ENCODE peak calls at places on chromosomes 11 and 22, in five cellular contexts. One of them, this sample, is unnamed.
A peak's percentile ranks its signal among the peaks of the same experiment; 100 is the strongest.

GRCh38 chr11:75891947-75892739 is 77.1 kb downstream of the UVRAG start:
- DNase-seq in activated CD4-positive, CD25-positive, alpha-beta regulatory T cell: no peak
- DNase-seq in A172: no peak
- DNase-seq in stomach: no peak
- DNase-seq in NCI-H510A treated with DMSO at 0.1 percent for 48 hours: no peak
- DNase-seq in this sample: no peak

GRCh38 chr22:31229402-31230140 is 17.5 kb downstream of the LIMK2 start:
- DNase-seq in activated CD4-positive, CD25-positive, alpha-beta regulatory T cell: no peak
- DNase-seq in A172: peak; percentile 43
- DNase-seq in stomach: peak; percentile 81
- DNase-seq in NCI-H510A treated with DMSO at 0.1 percent for 48 hours: no peak
- DNase-seq in this sample: no peak

GRCh38 chr11:122882809-122883681 is 486 bp downstream of the JHY start:
- DNase-seq in activated CD4-positive, CD25-positive, alpha-beta regulatory T cell: peak; percentile 14
- DNase-seq in A172: peak; percentile 34
- DNase-seq in stomach: peak; percentile 49
- DNase-seq in NCI-H510A treated with DMSO at 0.1 percent for 48 hours: no peak
- DNase-seq in this sample: peak; percentile 16

GRCh38 chr22:50318698-50319411 is 8.0 kb downstream of the DENND6B start:
- DNase-seq in activated CD4-positive, CD25-positive, alpha-beta regulatory T cell: no peak
- DNase-seq in A172: no peak
- DNase-seq in stomach: no peak
- DNase-seq in NCI-H510A treated with DMSO at 0.1 percent for 48 hours: no peak
- DNase-seq in this sample: no peak

GRCh38 chr11:11993814-11994213 is 14.6 kb downstream of the DKK3 start:
- DNase-seq in activated CD4-positive, CD25-positive, alpha-beta regulatory T cell: no peak
- DNase-seq in A172: peak; percentile 93
- DNase-seq in stomach: no peak
- DNase-seq in NCI-H510A treated with DMSO at 0.1 percent for 48 hours: no peak
- DNase-seq in this sample: no peak

GRCh38 chr22:42964994-42965699 is 49.8 kb downstream of the PACSIN2 start:
- DNase-seq in activated CD4-positive, CD25-positive, alpha-beta regulatory T cell: no peak
- DNase-seq in A172: peak; percentile 29
- DNase-seq in stomach: no peak
- DNase-seq in NCI-H510A treated with DMSO at 0.1 percent for 48 hours: peak; percentile 26
- DNase-seq in this sample: no peak

GRCh38 chr22:31537019-31537535 is 40.7 kb downstream of the SFI1 start:
- DNase-seq in activated CD4-positive, CD25-positive, alpha-beta regulatory T cell: no peak
- DNase-seq in A172: no peak
- DNase-seq in stomach: no peak
- DNase-seq in NCI-H510A treated with DMSO at 0.1 percent for 48 hours: no peak
- DNase-seq in this sample: no peak

GRCh38 chr11:35006389-35007128 is 90.1 kb downstream of the PDHX start:
- DNase-seq in activated CD4-positive, CD25-positive, alpha-beta regulatory T cell: no peak
- DNase-seq in A172: no peak
- DNase-seq in stomach: no peak
- DNase-seq in NCI-H510A treated with DMSO at 0.1 percent for 48 hours: no peak
- DNase-seq in this sample: no peak

GRCh38 chr11:33802414-33802950 is 28.2 kb upstream of the FBXO3 start:
- DNase-seq in activated CD4-positive, CD25-positive, alpha-beta regulatory T cell: no peak
- DNase-seq in A172: peak; percentile 90
- DNase-seq in stomach: peak; percentile 58
- DNase-seq in NCI-H510A treated with DMSO at 0.1 percent for 48 hours: peak; percentile 36
- DNase-seq in this sample: peak; percentile 75

GRCh38 chr22:42431401-42432019 is 693 bp downstream of the NFAM1 start:
- DNase-seq in activated CD4-positive, CD25-positive, alpha-beta regulatory T cell: no peak
- DNase-seq in A172: no peak
- DNase-seq in stomach: no peak
- DNase-seq in NCI-H510A treated with DMSO at 0.1 percent for 48 hours: no peak
- DNase-seq in this sample: no peak

GRCh38 chr22:49930128-49930527 is 11.7 kb downstream of the CRELD2 start:
- DNase-seq in activated CD4-positive, CD25-positive, alpha-beta regulatory T cell: no peak
- DNase-seq in A172: no peak
- DNase-seq in stomach: no peak
- DNase-seq in NCI-H510A treated with DMSO at 0.1 percent for 48 hours: no peak
- DNase-seq in this sample: no peak

GRCh38 chr11:115606223-115607220 is 102.3 kb upstream of the CADM1 start:
- DNase-seq in activated CD4-positive, CD25-positive, alpha-beta regulatory T cell: no peak
- DNase-seq in A172: no peak
- DNase-seq in stomach: peak; percentile 31
- DNase-seq in NCI-H510A treated with DMSO at 0.1 percent for 48 hours: no peak
- DNase-seq in this sample: no peak

GRCh38 chr11:59158206-59159068 is 13.5 kb upstream of the DTX4 start:
- DNase-seq in activated CD4-positive, CD25-positive, alpha-beta regulatory T cell: peak; percentile 27
- DNase-seq in A172: peak; percentile 45
- DNase-seq in stomach: peak; percentile 58
- DNase-seq in NCI-H510A treated with DMSO at 0.1 percent for 48 hours: peak; percentile 70
- DNase-seq in this sample: peak; percentile 68

GRCh38 chr22:50112151-50113118 is 22.6 kb downstream of the MOV10L1 start:
- DNase-seq in activated CD4-positive, CD25-positive, alpha-beta regulatory T cell: no peak
- DNase-seq in A172: peak; percentile 63
- DNase-seq in stomach: no peak
- DNase-seq in NCI-H510A treated with DMSO at 0.1 percent for 48 hours: no peak
- DNase-seq in this sample: no peak

GRCh38 chr22:49046546-49047305 is 780.9 kb downstream of the BRD1 start:
- DNase-seq in activated CD4-positive, CD25-positive, alpha-beta regulatory T cell: no peak
- DNase-seq in A172: peak; percentile 17
- DNase-seq in stomach: no peak
- DNase-seq in NCI-H510A treated with DMSO at 0.1 percent for 48 hours: peak; percentile 40
- DNase-seq in this sample: peak; percentile 62

This sample was measured in NCI-H1930.